ENCODE peak calls at places on chromosomes 16 and 17, in five cellular contexts. One of them, this sample, is unnamed.

GRCh38 chr16:1708768-1709180 is 2.8 kb downstream of the MAPK8IP3 start:
- DNase-seq in neural progenitor cell: no peak
- DNase-seq in A673: no peak
- DNase-seq in aorta: no peak
- DNase-seq in lung: no peak
- DNase-seq in this sample: peak

GRCh38 chr16:68901910-68902309 is 58.6 kb downstream of the TANGO6 start:
- DNase-seq in neural progenitor cell: no peak
- DNase-seq in A673: peak
- DNase-seq in aorta: no peak
- DNase-seq in lung: no peak
- DNase-seq in this sample: no peak

GRCh38 chr16:57804111-57804837 is 2.0 kb upstream of the KIFC3 start:
- DNase-seq in neural progenitor cell: no peak
- DNase-seq in A673: no peak
- DNase-seq in aorta: no peak
- DNase-seq in lung: no peak
- DNase-seq in this sample: no peak

GRCh38 chr17:9529033-9529748 is 46.4 kb downstream of the STX8 start:
- DNase-seq in neural progenitor cell: peak
- DNase-seq in A673: peak
- DNase-seq in aorta: no peak
- DNase-seq in lung: no peak
- DNase-seq in this sample: no peak

GRCh38 chr17:63622571-63623390 is 564 bp downstream of the MAP3K3 start:
- DNase-seq in neural progenitor cell: peak
- DNase-seq in A673: peak
- DNase-seq in aorta: peak
- DNase-seq in lung: peak
- DNase-seq in this sample: peak

GRCh38 chr16:86931410-86931941 is 353.1 kb downstream of the FOXL1 start:
- DNase-seq in neural progenitor cell: no peak
- DNase-seq in A673: peak
- DNase-seq in aorta: peak
- DNase-seq in lung: no peak
- DNase-seq in this sample: no peak

GRCh38 chr16:8660841-8661301 is 13.5 kb upstream of the ABAT start:
- DNase-seq in neural progenitor cell: peak
- DNase-seq in A673: peak
- DNase-seq in aorta: peak
- DNase-seq in lung: peak
- DNase-seq in this sample: peak

GRCh38 chr17:50256826-50257573 is 17.3 kb upstream of the TMEM92 start:
- DNase-seq in neural progenitor cell: no peak
- DNase-seq in A673: no peak
- DNase-seq in aorta: peak
- DNase-seq in lung: no peak
- DNase-seq in this sample: no peak

GRCh38 chr16:67170948-67171649 is 761 bp downstream of the NOL3 start:
- DNase-seq in neural progenitor cell: no peak
- DNase-seq in A673: peak
- DNase-seq in aorta: no peak
- DNase-seq in lung: no peak
- DNase-seq in this sample: no peak

DNA sequence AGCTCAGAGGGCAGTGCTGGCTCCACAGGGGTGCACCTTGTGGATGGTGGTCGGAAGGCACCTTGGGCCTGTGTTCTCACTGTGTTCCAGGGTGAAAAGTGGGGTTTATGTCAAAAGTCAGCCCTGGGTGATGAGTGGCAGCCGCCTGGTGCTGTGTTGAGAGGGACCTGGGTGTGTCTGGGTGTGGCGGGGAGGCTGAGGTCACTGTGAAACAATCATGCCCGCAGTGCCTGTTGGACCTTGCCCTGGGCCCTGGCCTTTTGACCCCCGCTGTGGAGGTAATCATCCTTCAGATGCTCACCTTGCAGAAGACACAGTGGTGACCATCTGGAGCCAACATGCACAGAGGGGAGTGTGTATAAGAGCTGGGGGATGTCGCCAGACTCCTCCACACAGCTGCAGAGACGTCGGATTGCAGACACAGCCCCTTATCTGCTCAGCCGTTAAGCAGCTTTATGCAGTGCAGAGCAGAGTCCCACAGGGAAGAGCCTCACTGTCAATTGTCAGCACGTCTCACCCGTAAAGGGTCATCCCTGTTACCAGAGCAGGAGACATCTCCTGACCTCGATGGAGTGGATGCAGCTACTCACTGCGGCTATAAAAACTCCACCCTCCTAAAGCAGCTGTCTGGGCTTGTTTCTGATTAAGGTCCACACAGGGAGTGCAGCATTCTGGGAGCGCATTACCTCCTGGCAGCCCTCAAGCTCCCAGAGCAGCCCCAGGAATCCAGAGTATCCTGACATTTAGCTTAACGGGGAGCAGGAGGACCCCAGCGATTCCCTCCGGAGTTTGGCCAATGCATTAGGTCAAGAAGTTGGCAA is 100.3 kb upstream of the ZNF469 start:
- DNase-seq in neural progenitor cell: no peak
- DNase-seq in A673: no peak
- DNase-seq in aorta: no peak
- DNase-seq in lung: no peak
- DNase-seq in this sample: peak
- H3K27ac ChIP-seq in neural progenitor cell: no peak
- H3K27ac ChIP-seq in A673: no peak
- H3K27ac ChIP-seq in aorta: no peak
- H3K27ac ChIP-seq in lung: no peak
- H3K27ac ChIP-seq in this sample: peak

GRCh38 chr17:6413073-6413472 is 21.8 kb downstream of the AIPL1 start:
- DNase-seq in neural progenitor cell: peak
- DNase-seq in A673: peak
- DNase-seq in aorta: no peak
- DNase-seq in lung: no peak
- DNase-seq in this sample: no peak
- H3K27ac ChIP-seq in neural progenitor cell: no peak
- H3K27ac ChIP-seq in A673: no peak
- H3K27ac ChIP-seq in aorta: no peak
- H3K27ac ChIP-seq in lung: no peak
- H3K27ac ChIP-seq in this sample: no peak

DNA sequence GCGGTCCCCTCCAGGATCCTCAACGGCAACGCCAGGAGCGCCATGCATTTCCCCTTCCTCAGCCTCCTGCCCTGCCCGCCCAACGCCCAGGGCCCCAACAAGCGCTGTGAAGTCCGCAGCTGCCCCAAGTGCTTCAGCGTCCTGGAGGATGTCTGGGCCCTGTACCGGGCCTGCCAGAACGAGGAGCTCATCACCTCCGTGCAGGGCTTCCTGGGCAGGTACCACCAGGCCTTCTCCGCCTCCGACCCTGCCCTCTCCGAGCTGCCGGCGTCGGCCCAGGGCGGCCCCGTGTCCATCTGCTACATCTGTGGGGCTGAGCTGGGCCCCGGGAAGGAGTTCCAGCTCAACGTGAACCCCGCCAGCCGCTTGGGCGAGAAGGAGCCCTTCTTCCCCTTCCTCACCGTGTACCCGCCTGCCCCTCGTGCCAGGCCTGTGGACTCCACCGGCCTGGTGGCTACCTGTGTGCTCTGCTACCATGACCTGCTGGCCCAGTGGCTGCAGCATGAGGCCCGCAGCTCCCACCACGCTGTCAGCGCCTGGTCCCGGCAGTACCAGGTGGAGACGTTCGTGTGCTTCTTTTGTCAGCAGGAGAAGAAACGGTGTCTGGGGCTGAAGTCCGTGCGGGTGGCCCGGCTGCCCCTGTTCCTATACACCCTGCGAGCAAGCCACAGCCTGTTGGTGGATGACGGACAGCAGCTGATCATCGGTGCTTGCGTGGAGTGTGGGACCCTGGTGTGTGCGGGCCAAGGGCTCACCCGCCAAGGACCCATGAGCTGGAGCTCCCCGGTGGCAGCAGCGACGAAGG is 58.9 kb upstream of the CIBAR2 start:
- DNase-seq in neural progenitor cell: no peak
- DNase-seq in A673: no peak
- DNase-seq in aorta: no peak
- DNase-seq in lung: no peak
- DNase-seq in this sample: no peak
- H3K27ac ChIP-seq in neural progenitor cell: no peak
- H3K27ac ChIP-seq in A673: peak
- H3K27ac ChIP-seq in aorta: no peak
- H3K27ac ChIP-seq in lung: no peak
- H3K27ac ChIP-seq in this sample: peak

DNA sequence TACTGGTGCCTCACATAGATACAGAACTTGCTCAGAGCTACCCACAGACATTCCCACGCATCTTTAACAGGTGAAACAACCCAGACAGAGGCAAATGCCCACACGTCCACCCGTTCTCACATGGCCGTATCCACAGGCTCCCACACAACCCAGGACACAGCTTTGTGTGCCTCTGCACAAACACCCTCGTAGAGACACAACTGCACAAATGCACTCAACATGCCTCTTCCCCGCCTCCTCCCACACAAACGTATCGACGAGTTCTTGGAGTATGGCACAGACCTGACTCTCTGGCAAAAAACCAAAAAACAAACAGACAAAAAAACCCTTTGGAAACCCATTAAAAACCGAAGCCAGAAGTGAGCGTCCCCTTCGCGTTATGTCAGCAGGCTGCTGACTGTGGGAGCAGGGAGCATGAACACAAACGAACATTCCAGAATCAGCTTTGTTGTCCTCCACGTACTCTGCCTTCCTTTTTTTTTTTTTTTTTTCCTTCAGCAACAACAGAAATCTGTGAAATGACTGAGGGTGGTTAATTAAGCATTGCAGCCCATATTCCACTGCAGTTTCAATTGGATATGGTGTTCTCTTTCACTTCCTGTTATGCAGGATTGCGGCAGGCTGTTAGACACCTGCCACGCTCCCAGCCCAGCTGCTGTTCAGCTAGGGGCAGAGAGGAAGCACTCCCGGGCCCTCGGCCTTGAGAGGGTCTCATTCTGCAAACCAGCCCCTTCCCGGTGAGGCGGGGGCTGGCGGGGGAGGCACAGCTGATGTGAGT is 313.7 kb downstream of the MAF start:
- DNase-seq in neural progenitor cell: peak
- DNase-seq in A673: peak
- DNase-seq in aorta: no peak
- DNase-seq in lung: peak
- DNase-seq in this sample: no peak
- H3K27ac ChIP-seq in neural progenitor cell: no peak
- H3K27ac ChIP-seq in A673: no peak
- H3K27ac ChIP-seq in aorta: no peak
- H3K27ac ChIP-seq in lung: no peak
- H3K27ac ChIP-seq in this sample: no peak